ENCODE peak calls at places on chromosomes 16 and 17, in six cellular contexts. T, G, D, I, J and B are unnamed samples.

GRCh38 chr16:77459534-77460412 is 24.9 kb upstream of the ADAMTS18 start:
- DNase-seq in T (no peak), G (no peak), D (no peak), I (no peak), J (no peak), B (no peak)

GRCh38 chr16:24002619-24003018 is 166.8 kb downstream of the PRKCB start:
- DNase-seq in T (no peak), G (no peak), D (no peak), I (no peak), J (no peak), B (no peak)

GRCh38 chr17:48544356-48545021 is 420 bp downstream of the HOXB2 start:
- DNase-seq in T (peak; percentile 77), G (peak; percentile 85), D (peak; percentile 71), I (peak; percentile 17), J (peak; percentile 55), B (no peak)

GRCh38 chr17:17446666-17447155 is 30.1 kb upstream of the MED9 start:
- DNase-seq in T (no peak), G (no peak), D (no peak), I (no peak), J (no peak), B (no peak)

GRCh38 chr17:14134456-14134855 is 65.2 kb downstream of the COX10 start:
- DNase-seq in T (no peak), G (no peak), D (no peak), I (no peak), J (no peak), B (no peak)

GRCh38 chr17:6374271-6374691 is 60.6 kb downstream of the AIPL1 start:
- DNase-seq in T (peak; percentile 35), G (no peak), D (no peak), I (no peak), J (no peak), B (no peak)

GRCh38 chr17:2058521-2059124 is 3.7 kb downstream of the HIC1 start:
- DNase-seq in T (peak; percentile 82), G (peak; percentile 85), D (peak; percentile 80), I (no peak), J (no peak), B (no peak)

GRCh38 chr17:57939797-57940196 is 15.4 kb downstream of the CUEDC1 start:
- DNase-seq in T (no peak), G (peak; percentile 59), D (no peak), I (no peak), J (no peak), B (no peak)

GRCh38 chr17:5592382-5592781 is 8.1 kb upstream of the NLRP1 start:
- DNase-seq in T (peak; percentile 84), G (no peak), D (no peak), I (no peak), J (no peak), B (no peak)

GRCh38 chr16:68367034-68367433 is 56.2 kb downstream of the PRMT7 start:
- DNase-seq in T (peak; percentile 81), G (no peak), D (no peak), I (no peak), J (no peak), B (peak; percentile 74)

GRCh38 chr16:74874912-74875311 is 100.3 kb upstream of the FA2H start:
- DNase-seq in T (no peak), G (peak; percentile 25), D (peak; percentile 13), I (no peak), J (no peak), B (no peak)

GRCh38 chr17:77353684-77354419 is 213.1 kb downstream of the SEC14L1 start:
- DNase-seq in T (no peak), G (no peak), D (no peak), I (no peak), J (no peak), B (peak; percentile 6)

GRCh38 chr17:63276821-63277220 is 169.3 kb downstream of the CYB561 start:
- DNase-seq in T (no peak), G (no peak), D (no peak), I (no peak), J (no peak), B (no peak)

GRCh38 chr16:76653390-76654026 is 376.3 kb downstream of the CNTNAP4 start:
- DNase-seq in T (peak; percentile 86), G (no peak), D (no peak), I (no peak), J (no peak), B (peak; percentile 55)

GRCh38 chr16:9039208-9039607 is 52.2 kb upstream of the HAPSTR1 start:
- DNase-seq in T (peak; percentile 62), G (no peak), D (no peak), I (no peak), J (no peak), B (no peak)

GRCh38 chr17:45353047-45353446 is 36.2 kb upstream of the MAP3K14 start:
- DNase-seq in T (no peak), G (no peak), D (no peak), I (no peak), J (no peak), B (no peak)

GRCh38 chr16:81005644-81006471 is 827 bp downstream of the CMC2 start:
- DNase-seq in T (peak; percentile 46), G (no peak), D (peak; percentile 80), I (peak; percentile 48), J (no peak), B (no peak)

GRCh38 chr16:165218-165538 is 600 bp upstream of the HBM start:
- DNase-seq in T (peak; percentile 58), G (no peak), D (no peak), I (no peak), J (no peak), B (no peak)

GRCh38 chr17:76390003-76390421 is 5.6 kb downstream of the SPHK1 start:
- DNase-seq in T (peak; percentile 50), G (no peak), D (no peak), I (no peak), J (no peak), B (peak; percentile 59)

GRCh38 chr16:1385232-1385631 is 29.3 kb downstream of the UNKL start:
- DNase-seq in T (no peak), G (no peak), D (no peak), I (no peak), J (no peak), B (no peak)

GRCh38 chr16:29146266-29146665 is 161.4 kb downstream of the LAT start:
- DNase-seq in T (no peak), G (no peak), D (no peak), I (no peak), J (no peak), B (no peak)

GRCh38 chr16:85327731-85328664 is 215.7 kb upstream of the CIBAR2 start:
- DNase-seq in T (peak; percentile 99), G (no peak), D (peak; percentile 56), I (no peak), J (no peak), B (peak; percentile 61)
- H3K4me3 ChIP-seq in T (peak overlapping the region; percentile 52), G (no peak overlapping the region), D (no peak overlapping the region), I (no peak overlapping the region), J (no peak overlapping the region), B (no peak overlapping the region)

GRCh38 chr17:11140501-11140900 is 100.5 kb upstream of the SHISA6 start:
- DNase-seq in T (no peak), G (no peak), D (no peak), I (no peak), J (no peak), B (no peak)

GRCh38 chr17:11142231-11142630 is 98.8 kb upstream of the SHISA6 start:
- DNase-seq in T (no peak), G (no peak), D (no peak), I (no peak), J (no peak), B (no peak)

GRCh38 chr17:11140028-11140427 is 101.0 kb upstream of the SHISA6 start:
- DNase-seq in T (no peak), G (no peak), D (peak; percentile 60), I (no peak), J (no peak), B (no peak)

GRCh38 chr17:11144358-11145233 is 96.4 kb upstream of the SHISA6 start:
- DNase-seq in T (peak; percentile 18), G (no peak), D (peak; percentile 27), I (no peak), J (no peak), B (peak; percentile 40)
- TF ChIP-seq CTCF in T (peak; percentile 41), G (peak; percentile 73), D (peak; percentile 62), I (peak; percentile 16), J (no peak), B (peak; percentile 70)

GRCh38 chr17:7910281-7910680 is 5.8 kb downstream of the RNF227 start:
- DNase-seq in T (no peak), G (no peak), D (no peak), I (no peak), J (no peak), B (no peak)
- H3K36me3 ChIP-seq in T (no peaks in the 10 kb centered on the region), G (peaks cover 64% of the 10 kb centered on the region), D (peaks cover 73% of the 10 kb centered on the region), I (peaks cover 4% of the 10 kb centered on the region), J (peaks cover 60% of the 10 kb centered on the region), B (peaks cover 43% of the 10 kb centered on the region)

GRCh38 chr16:10972956-10973464 is 28.6 kb downstream of the CLEC16A start:
- DNase-seq in T (no peak), G (no peak), D (no peak), I (no peak), J (no peak), B (no peak)

GRCh38 chr16:10971560-10971961 is 27.2 kb downstream of the CLEC16A start:
- DNase-seq in T (peak; percentile 91), G (no peak), D (peak; percentile 70), I (peak; percentile 40), J (no peak), B (no peak)

GRCh38 chr16:10969615-10970014 is 25.3 kb downstream of the CLEC16A start:
- DNase-seq in T (no peak), G (no peak), D (no peak), I (no peak), J (no peak), B (no peak)

GRCh38 chr16:10970065-10970464 is 25.7 kb downstream of the CLEC16A start:
- DNase-seq in T (no peak), G (no peak), D (no peak), I (no peak), J (peak; percentile 77), B (no peak)

GRCh38 chr16:10972108-10972955 is 28.0 kb downstream of the CLEC16A start:
- DNase-seq in T (no peak), G (no peak), D (no peak), I (no peak), J (no peak), B (no peak)
- H3K4me3 ChIP-seq in T (no peak overlapping the region), G (no peak overlapping the region), D (no peak overlapping the region), I (no peak overlapping the region), J (no peak overlapping the region), B (no peak overlapping the region)

GRCh38 chr16:4936181-4936990 is 562 bp downstream of the PPL start:
- DNase-seq in T (peak; percentile 82), G (no peak), D (no peak), I (no peak), J (no peak), B (peak; percentile 80)
- TF ChIP-seq CTCF in T (peak; percentile 77), G (peak; percentile 27), D (peak; percentile 18), I (no peak), J (peak; percentile 17), B (peak; percentile 75)

GRCh38 chr17:38815576-38816193 is 9.4 kb downstream of the CWC25 start:
- DNase-seq in T (peak; percentile 39), G (no peak), D (no peak), I (no peak), J (no peak), B (no peak)

DNA sequence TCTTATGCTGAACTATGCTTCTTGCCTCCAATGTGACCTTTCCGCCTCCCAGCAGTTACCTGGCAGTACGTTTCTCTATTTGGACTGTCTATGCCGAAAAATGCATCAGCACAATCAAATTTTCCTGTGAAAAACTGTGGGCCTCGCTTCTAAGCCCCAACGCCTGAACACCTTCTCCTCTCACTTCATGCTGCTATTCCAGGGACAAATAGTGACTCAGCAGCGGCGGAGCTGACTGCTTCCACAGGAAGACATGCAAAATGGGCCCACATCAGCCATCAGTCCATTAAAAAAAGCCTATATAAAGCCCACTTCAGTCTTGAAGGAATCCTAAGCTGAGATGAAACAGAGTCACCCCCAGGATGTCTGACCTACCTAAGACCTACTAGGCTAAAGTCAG is 10.5 kb upstream of the PIP4K2B start:
- DNase-seq in T (no peak), G (no peak), D (no peak), I (no peak), J (no peak), B (no peak)
- H3K36me3 ChIP-seq in T (peaks cover 36% of the 10 kb centered on the region), G (peaks cover 100% of the 10 kb centered on the region), D (peaks cover 100% of the 10 kb centered on the region), I (peaks cover 86% of the 10 kb centered on the region), J (peaks cover 87% of the 10 kb centered on the region), B (peaks cover 70% of the 10 kb centered on the region)